ENCODE peak calls at places on chromosomes 4 and X, in four cellular contexts. V is foreskin fibroblast, Z is MM.1S, Q is nephron progenitor cell. E is an unnamed sample.

GRCh38 chr4:157128395-157128794 is 52.4 kb downstream of the GLRB start:
- DNase-seq in Z (peak), V (peak), Q (no peak), E (peak)

GRCh38 chr4:6341696-6342095 is 72.0 kb downstream of the WFS1 start:
- DNase-seq in Q (no peak), V (no peak), Z (no peak), E (no peak)

GRCh38 chr4:145081756-145082155 is 16.2 kb downstream of the ANAPC10 start:
- DNase-seq in Q (no peak), Z (no peak), V (no peak), E (no peak)

GRCh38 chr4:108556588-108557200 is 63.7 kb upstream of the RPL34 start:
- DNase-seq in Z (no peak), V (no peak), Q (no peak), E (no peak)

GRCh38 chr4:2792711-2793577 is at the start of gene SH3BP2:
- DNase-seq in Z (peak), V (peak), Q (peak), E (no peak)

GRCh38 chrX:117839544-117839943 is 277.1 kb downstream of the KLHL13 start:
- DNase-seq in V (no peak), Q (no peak), Z (peak), E (no peak)

GRCh38 chrX:96435636-96436035 is 249.0 kb upstream of the DIAPH2 start:
- DNase-seq in Q (no peak), V (no peak), Z (no peak), E (no peak)

GRCh38 chr4:29073571-29073970 is 1646.6 kb upstream of the PCDH7 start:
- DNase-seq in V (no peak), Z (no peak), Q (no peak), E (no peak)

GRCh38 chr4:86011117-86011516 is 348.7 kb downstream of the MAPK10 start:
- DNase-seq in V (peak), Z (no peak), Q (no peak), E (peak)

GRCh38 chr4:183443609-183444148 is 757 bp upstream of the CDKN2AIP start:
- DNase-seq in V (no peak), Q (no peak), Z (peak), E (no peak)

GRCh38 chr4:3680656-3681055 is 85.5 kb upstream of the ADRA2C start:
- DNase-seq in V (no peak), Q (no peak), Z (no peak), E (no peak)

GRCh38 chrX:104987063-104987462 is 233.4 kb downstream of the TEX13A start:
- DNase-seq in Q (no peak), V (no peak), Z (no peak), E (no peak)

GRCh38 chr4:150072906-150073714 is 5.1 kb upstream of the DCLK2 start:
- DNase-seq in Z (no peak), Q (no peak), V (peak), E (peak)

GRCh38 chrX:45803383-45803921 is 602.8 kb upstream of the DIPK2B start:
- DNase-seq in Q (no peak), V (peak), Z (no peak), E (peak)

GRCh38 chr4:147094228-147094627 is 148.6 kb upstream of the TTC29 start:
- DNase-seq in V (no peak), Q (no peak), Z (no peak), E (no peak)

GRCh38 chr4:124203613-124204284 is 508.8 kb downstream of the ANKRD50 start:
- DNase-seq in Q (no peak), V (peak), Z (no peak), E (no peak)

GRCh38 chr4:24805036-24805435 is 9.7 kb downstream of the SOD3 start:
- DNase-seq in Q (no peak), Z (no peak), V (no peak), E (no peak)

GRCh38 chr4:17414392-17414791 is 97.5 kb downstream of the QDPR start:
- DNase-seq in V (no peak), Z (no peak), Q (no peak), E (no peak)

GRCh38 chr4:76212851-76213414 is 691 bp downstream of the SCARB2 start:
- DNase-seq in Z (peak), Q (no peak), V (no peak), E (no peak)

GRCh38 chrX:154398668-154399526 is 720 bp downstream of the RPL10 start:
- DNase-seq in V (peak), Z (peak), Q (peak), E (peak)

GRCh38 chrX:6383911-6384310 is 151.0 kb downstream of the VCX3A start:
- DNase-seq in V (no peak), Q (peak), Z (no peak), E (no peak)

GRCh38 chr4:137980641-137981040 is 261.5 kb downstream of the SLC7A11 start:
- DNase-seq in Q (no peak), Z (no peak), V (no peak), E (no peak)

GRCh38 chr4:137981277-137981676 is 260.9 kb downstream of the SLC7A11 start:
- DNase-seq in Q (no peak), Z (no peak), V (peak), E (no peak)
- TF ChIP-seq CTCF in Q (no peak), Z (no peak), V (peak), E (no peak)

GRCh38 chr4:125787707-125788106 is 473.0 kb downstream of the FAT4 start:
- DNase-seq in Z (no peak), V (no peak), Q (no peak), E (no peak)
- TF ChIP-seq CTCF in Z (no peak), V (no peak), Q (no peak), E (peak)

DNA sequence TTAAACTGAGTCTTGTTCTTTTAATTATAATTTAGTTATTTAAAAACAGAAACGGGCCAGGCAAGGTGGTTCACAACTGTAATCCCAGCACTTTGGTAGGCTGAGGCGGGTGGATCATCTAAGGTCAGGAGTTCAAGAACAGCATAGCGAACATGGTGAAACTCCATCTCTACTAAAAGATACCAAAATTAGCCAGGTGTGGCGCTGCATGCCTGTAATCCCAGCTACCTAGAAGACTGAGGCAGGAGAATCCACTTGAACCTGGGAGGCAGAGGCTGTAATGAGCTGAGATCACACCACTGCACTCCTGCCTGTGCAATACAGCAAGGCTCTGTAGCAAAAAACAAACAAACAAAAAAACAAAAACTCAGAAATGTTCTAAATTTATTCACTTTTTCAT is 852.9 kb downstream of the TECRL start:
- DNase-seq in Z (no peak), Q (no peak), V (no peak), E (no peak)
- TF ChIP-seq CTCF in Z (no peak), Q (peak), V (no peak), E (no peak)

DNA sequence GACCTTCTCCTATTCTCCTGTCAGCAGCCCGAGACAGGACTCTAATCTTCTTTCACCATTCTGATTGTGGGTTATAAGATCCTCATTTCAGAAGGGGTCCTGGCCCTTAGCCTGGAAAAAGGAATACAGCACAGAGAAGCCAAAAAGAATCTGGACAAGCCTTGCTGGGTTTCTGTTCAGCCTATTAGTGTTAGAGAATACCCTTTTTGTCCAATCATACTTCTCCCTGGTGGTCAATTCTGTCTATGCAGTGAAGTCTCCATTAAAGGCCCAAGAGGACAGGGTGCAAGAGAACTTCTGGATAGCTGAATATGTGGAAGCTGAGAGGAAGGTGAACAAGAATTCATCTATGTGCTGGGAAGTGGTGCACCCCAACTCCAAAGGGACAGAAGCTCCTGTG is 105.7 kb upstream of the AGA start:
- DNase-seq in Q (no peak), Z (no peak), V (no peak), E (no peak)
- TF ChIP-seq CTCF in Q (no peak), Z (no peak), V (no peak), E (no peak)

GRCh38 chr4:89482248-89482647 is 174.6 kb upstream of the GPRIN3 start:
- DNase-seq in V (peak), Q (no peak), Z (peak), E (no peak)
- TF ChIP-seq CTCF in V (peak), Q (no peak), Z (peak), E (peak)

DNA sequence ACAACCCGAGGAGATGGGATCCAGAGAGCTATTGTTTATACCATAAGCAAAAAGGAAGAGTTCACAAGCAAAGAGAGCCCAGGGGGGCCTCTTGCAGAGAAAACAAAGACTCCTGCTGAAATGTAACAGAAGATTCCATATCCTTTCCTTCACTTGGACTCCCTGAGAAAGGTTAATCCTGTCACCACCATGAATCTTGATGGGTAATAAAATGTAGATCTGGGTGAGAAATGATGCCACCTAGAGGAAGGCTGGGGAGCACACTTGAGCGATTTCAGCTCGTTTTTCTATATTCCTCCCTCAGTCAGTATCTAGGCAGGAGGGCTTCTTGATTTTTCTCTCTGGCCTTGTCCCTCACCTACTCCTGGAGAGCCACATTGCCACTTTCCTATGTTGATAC is 10.2 kb upstream of the KCNE5 start:
- DNase-seq in V (peak), Q (peak), Z (peak), E (no peak)
- TF ChIP-seq CTCF in V (peak), Q (peak), Z (peak), E (peak)

GRCh38 chr4:62896721-62897120 is 1512.5 kb downstream of the TECRL start:
- DNase-seq in Q (no peak), V (no peak), Z (no peak), E (no peak)

GRCh38 chr4:62899607-62900364 is 1509.5 kb downstream of the TECRL start:
- DNase-seq in V (no peak), Q (no peak), Z (no peak), E (no peak)

GRCh38 chr4:62898115-62898514 is 1511.1 kb downstream of the TECRL start:
- DNase-seq in Q (no peak), V (no peak), Z (no peak), E (no peak)

GRCh38 chr4:62901101-62901500 is 1508.1 kb downstream of the TECRL start:
- DNase-seq in Z (no peak), V (no peak), Q (no peak), E (no peak)
- TF ChIP-seq CTCF in Z (no peak), V (no peak), Q (no peak), E (no peak)

DNA sequence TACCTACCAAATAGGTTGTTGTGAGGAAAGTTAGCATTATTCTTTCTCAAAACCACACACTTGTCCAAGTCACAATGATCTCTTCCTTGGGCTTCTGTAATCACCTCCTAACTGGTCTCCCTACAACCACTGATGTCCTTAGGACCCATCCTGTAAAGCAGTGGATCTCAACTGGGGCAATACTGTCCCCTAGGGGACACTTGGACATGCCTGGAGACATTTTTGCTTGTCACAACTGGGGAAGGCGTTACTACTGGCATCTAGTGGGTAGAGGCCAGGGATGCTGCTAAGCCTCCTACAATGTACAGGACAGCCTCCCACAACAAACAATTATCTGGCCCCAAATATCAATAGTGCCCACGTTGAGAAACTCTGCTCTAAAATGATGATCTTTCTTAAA is 118.7 kb upstream of the AP1S2 start:
- DNase-seq in Z (peak), V (peak), Q (no peak), E (no peak)
- TF ChIP-seq CTCF in Z (peak), V (peak), Q (peak), E (peak)

DNA sequence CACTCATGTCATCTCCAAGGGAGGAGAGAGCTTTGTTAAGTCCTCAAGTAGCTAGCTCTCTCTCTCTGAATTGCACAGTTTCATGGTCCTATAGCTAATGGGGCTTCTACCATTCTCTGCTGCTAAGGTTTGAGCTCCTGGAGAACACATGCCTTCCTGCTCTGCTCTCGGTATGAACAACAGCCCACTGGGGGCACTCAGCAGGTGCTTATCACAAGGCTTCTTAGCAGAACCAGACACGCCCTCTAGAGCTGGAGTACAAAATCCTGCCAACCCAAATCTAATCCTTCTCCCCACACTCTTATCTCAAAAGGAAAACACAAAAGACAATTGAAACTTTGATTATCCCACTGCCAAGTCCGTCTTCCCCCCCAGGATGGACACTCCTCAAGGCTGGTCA is 176.5 kb downstream of the HS3ST1 start:
- DNase-seq in V (no peak), Q (no peak), Z (no peak), E (no peak)
- TF ChIP-seq CTCF in V (no peak), Q (no peak), Z (no peak), E (no peak)

DNA sequence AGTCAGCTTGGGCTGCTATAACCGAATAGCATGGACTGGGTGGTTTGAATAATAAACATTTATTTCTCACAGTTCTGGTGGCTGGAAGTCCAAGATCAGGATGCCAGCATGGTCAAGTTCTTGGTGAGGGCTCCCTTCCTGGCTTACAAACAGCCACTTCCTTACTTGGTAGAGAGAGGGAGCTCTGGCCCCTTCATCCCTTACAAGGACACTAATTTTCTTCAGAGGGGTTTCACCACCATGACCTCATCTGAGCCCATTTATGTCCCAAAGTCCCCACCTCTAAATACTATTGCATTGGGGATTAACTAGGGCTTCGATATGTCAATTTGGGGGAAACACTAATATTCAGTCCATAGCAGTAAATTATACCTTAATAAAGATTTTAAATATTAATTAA is 61.8 kb downstream of the CLNK start:
- DNase-seq in Q (no peak), V (no peak), Z (peak), E (no peak)
- TF ChIP-seq CTCF in Q (no peak), V (no peak), Z (peak), E (no peak)

E was measured in AG09319.